ENCODE peak calls at places on chromosomes 16 and 17, in five cellular contexts. I, U, Q, N and E are unnamed samples.

GRCh38 chr17:20046629-20047028 is 37.5 kb downstream of the SPECC1 start:
- DNase-seq in I (no peak), U (no peak), Q (no peak), N (no peak), E (no peak)

GRCh38 chr17:7024402-7024785 is 1.5 kb downstream of the BCL6B start:
- DNase-seq in I (no peak), U (no peak), Q (no peak), N (no peak), E (no peak)

GRCh38 chr17:38825762-38826247 is 684 bp upstream of the CWC25 start:
- DNase-seq in I (no peak), U (no peak), Q (no peak), N (peak; percentile 34), E (no peak)

GRCh38 chr16:7393680-7394079 is 61.0 kb downstream of the RBFOX1 start:
- DNase-seq in I (no peak), U (no peak), Q (no peak), N (no peak), E (no peak)

GRCh38 chr16:73051903-73052302 is 4.0 kb upstream of the ZFHX3 start:
- DNase-seq in I (no peak), U (no peak), Q (peak; percentile 59), N (no peak), E (no peak)

GRCh38 chr16:78460428-78460827 is 361.0 kb downstream of the WWOX start:
- DNase-seq in I (no peak), U (no peak), Q (no peak), N (no peak), E (peak; percentile 28)

GRCh38 chr16:11133344-11133921 is 122.6 kb downstream of the SOCS1 start:
- DNase-seq in I (no peak), U (peak; percentile 94), Q (peak; percentile 96), N (peak; percentile 55), E (peak; percentile 95)

GRCh38 chr16:81616321-81617020 is 162.6 kb upstream of the PLCG2 start:
- DNase-seq in I (peak; percentile 16), U (peak; percentile 73), Q (peak; percentile 63), N (peak; percentile 51), E (peak; percentile 78)

GRCh38 chr17:81712468-81713003 is 452 bp downstream of the SLC25A10 start:
- DNase-seq in I (no peak), U (peak; percentile 37), Q (no peak), N (no peak), E (peak; percentile 52)

GRCh38 chr16:58299757-58300349 is 5.0 kb upstream of the PRSS54 start:
- DNase-seq in I (no peak), U (peak; percentile 32), Q (peak; percentile 5), N (no peak), E (no peak)

GRCh38 chr17:48952904-48953303 is 8.3 kb upstream of the SNF8 start:
- DNase-seq in I (no peak), U (no peak), Q (no peak), N (no peak), E (no peak)

GRCh38 chr16:86994651-86995171 is 322.5 kb downstream of the C16orf95 start:
- DNase-seq in I (no peak), U (no peak), Q (peak; percentile 97), N (no peak), E (no peak)

GRCh38 chr17:49986396-49987289 is 8.4 kb downstream of the DLX3 start:
- DNase-seq in I (no peak), U (no peak), Q (no peak), N (no peak), E (no peak)

GRCh38 chr17:57432507-57433277 is 176.4 kb downstream of the MSI2 start:
- DNase-seq in I (no peak), U (no peak), Q (no peak), N (no peak), E (no peak)

GRCh38 chr17:59572301-59572924 is 7.0 kb downstream of the DHX40 start:
- DNase-seq in I (no peak), U (no peak), Q (peak; percentile 35), N (no peak), E (no peak)

GRCh38 chr17:81537343-81537855 is 9.2 kb downstream of the FSCN2 start:
- DNase-seq in I (no peak), U (peak; percentile 73), Q (no peak), N (no peak), E (peak; percentile 80)

GRCh38 chr17:3557768-3558583 is at the start of gene TRPV3:
- DNase-seq in I (peak; percentile 45), U (peak; percentile 72), Q (no peak), N (no peak), E (peak; percentile 25)

GRCh38 chr17:50052822-50053653 is 2.9 kb upstream of the ITGA3 start:
- DNase-seq in I (no peak), U (peak; percentile 43), Q (peak; percentile 38), N (peak; percentile 71), E (peak; percentile 47)

GRCh38 chr17:17241656-17242055 is 4.7 kb upstream of the FLCN start:
- DNase-seq in I (no peak), U (no peak), Q (no peak), N (no peak), E (no peak)

GRCh38 chr17:55811536-55811935 is 60.7 kb downstream of the PCTP start:
- DNase-seq in I (no peak), U (no peak), Q (no peak), N (no peak), E (no peak)

GRCh38 chr16:85902366-85903155 is 3.6 kb downstream of the IRF8 start:
- DNase-seq in I (no peak), U (peak; percentile 39), Q (no peak), N (no peak), E (no peak)

GRCh38 chr17:13788385-13788784 is 186.7 kb upstream of the HS3ST3A1 start:
- DNase-seq in I (no peak), U (no peak), Q (no peak), N (no peak), E (no peak)

GRCh38 chr16:74936902-74937560 is 47.9 kb downstream of the WDR59 start:
- DNase-seq in I (no peak), U (no peak), Q (peak; percentile 95), N (no peak), E (no peak)

GRCh38 chr17:58575511-58575910 is 61.1 kb upstream of the MTMR4 start:
- DNase-seq in I (no peak), U (no peak), Q (peak; percentile 64), N (no peak), E (no peak)

GRCh38 chr16:3971261-3971660 is 90.7 kb upstream of the CREBBP start:
- DNase-seq in I (no peak), U (no peak), Q (peak; percentile 98), N (no peak), E (no peak)

GRCh38 chr17:77450742-77451270 is 310.0 kb downstream of the SEC14L1 start:
- DNase-seq in I (no peak), U (no peak), Q (no peak), N (no peak), E (no peak)

GRCh38 chr17:77449908-77450741 is 309.4 kb downstream of the SEC14L1 start:
- DNase-seq in I (no peak), U (peak; percentile 67), Q (peak; percentile 72), N (peak; percentile 90), E (peak; percentile 78)

GRCh38 chr17:77449373-77449907 is 308.7 kb downstream of the SEC14L1 start:
- DNase-seq in I (no peak), U (no peak), Q (no peak), N (no peak), E (no peak)

GRCh38 chr17:77451894-77452852 is 311.4 kb downstream of the SEC14L1 start:
- DNase-seq in I (no peak), U (peak; percentile 69), Q (peak; percentile 72), N (peak; percentile 75), E (peak; percentile 50)

GRCh38 chr17:77451271-77451893 is 310.6 kb downstream of the SEC14L1 start:
- DNase-seq in I (no peak), U (peak; percentile 81), Q (peak; percentile 69), N (peak; percentile 83), E (peak; percentile 71)
- H3K4me1 ChIP-seq in I (peaks cover 75% of the 10 kb centered on the region), U (peaks cover 88% of the 10 kb centered on the region), Q (peaks cover 63% of the 10 kb centered on the region), N (peaks cover 19% of the 10 kb centered on the region), E (peaks cover 30% of the 10 kb centered on the region)

GRCh38 chr16:70457446-70457845 is 3.1 kb downstream of the FCSK start:
- DNase-seq in I (no peak), U (no peak), Q (no peak), N (no peak), E (no peak)

GRCh38 chr16:70453117-70453890 is 1.1 kb upstream of the FCSK start:
- DNase-seq in I (no peak), U (no peak), Q (no peak), N (no peak), E (no peak)

GRCh38 chr16:70454221-70455034 is at the start of gene FCSK:
- DNase-seq in I (no peak), U (peak; percentile 64), Q (peak; percentile 60), N (peak; percentile 81), E (peak; percentile 70)

GRCh38 chr16:70453891-70454220 is 539 bp upstream of the FCSK start:
- DNase-seq in I (no peak), U (no peak), Q (no peak), N (no peak), E (no peak)

GRCh38 chr16:70455910-70456309 is 1.5 kb downstream of the FCSK start:
- DNase-seq in I (no peak), U (no peak), Q (no peak), N (no peak), E (no peak)
- TF ChIP-seq CTCF in I (no peak), U (no peak), Q (no peak), N (no peak), E (no peak)

GRCh38 chr17:79366988-79367571 is 243.8 kb downstream of the RBFOX3 start:
- DNase-seq in I (no peak), U (no peak), Q (no peak), N (no peak), E (no peak)
- H3K27me3 ChIP-seq in I (no peaks in the 10 kb centered on the region), U (no peaks in the 10 kb centered on the region), Q (peaks cover 19% of the 10 kb centered on the region), N (no peaks in the 10 kb centered on the region), E (no peaks in the 10 kb centered on the region)

GRCh38 chr17:63431939-63432804 is 13.9 kb downstream of the CYB561 start:
- DNase-seq in I (no peak), U (no peak), Q (peak; percentile 66), N (no peak), E (no peak)

GRCh38 chr17:63431618-63431938 is 14.5 kb downstream of the CYB561 start:
- DNase-seq in I (no peak), U (no peak), Q (no peak), N (no peak), E (no peak)

GRCh38 chr17:63434951-63435571 is 11.0 kb downstream of the CYB561 start:
- DNase-seq in I (no peak), U (peak; percentile 96), Q (peak; percentile 25), N (no peak), E (peak; percentile 92)

GRCh38 chr17:63435681-63436522 is 10.2 kb downstream of the CYB561 start:
- DNase-seq in I (no peak), U (peak; percentile 67), Q (no peak), N (no peak), E (peak; percentile 80)

DNA sequence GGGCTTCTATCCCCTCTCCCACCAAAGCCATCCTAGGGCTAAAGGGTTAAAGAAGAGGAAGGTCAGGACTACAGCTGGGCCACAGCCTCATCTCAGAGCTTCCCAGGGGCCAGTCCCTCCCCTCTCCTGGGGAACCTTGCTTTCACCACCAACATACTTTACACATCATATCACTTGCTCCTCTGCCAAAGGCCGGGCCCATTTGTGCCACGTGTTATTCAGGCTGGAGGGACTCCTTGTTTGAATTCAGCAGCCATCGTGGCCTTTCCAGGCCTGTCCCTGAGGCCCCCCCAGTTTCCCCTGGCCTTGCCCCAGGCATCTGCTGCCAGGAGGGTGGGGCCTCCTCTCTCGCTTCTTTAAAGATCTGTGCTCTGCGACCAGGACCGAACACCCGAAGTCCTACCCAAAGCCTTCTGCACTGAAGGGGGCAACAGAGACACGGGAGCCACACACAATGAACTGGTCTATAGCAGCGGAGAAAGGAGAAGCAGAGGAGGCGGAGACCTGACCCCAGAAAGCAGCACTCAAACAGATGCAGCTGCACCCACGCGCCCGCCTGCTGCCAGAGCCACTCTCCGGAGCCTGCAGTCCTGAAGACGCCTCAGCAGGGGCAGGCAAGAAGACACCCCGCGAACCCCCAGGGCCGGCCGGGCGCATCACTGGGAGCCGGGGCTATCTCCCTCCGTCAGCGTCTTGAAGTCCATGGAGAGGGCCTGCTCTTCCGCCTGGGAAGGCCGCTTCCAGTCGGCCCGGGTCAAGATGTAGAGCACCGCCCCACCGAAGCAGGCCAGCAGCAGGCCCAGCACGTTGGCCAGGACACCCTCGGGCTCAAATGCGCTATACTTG is 12.1 kb downstream of the CYB561 start:
- DNase-seq in I (no peak), U (peak; percentile 87), Q (peak; percentile 92), N (peak; percentile 64), E (peak; percentile 34)
- H3K4me1 ChIP-seq in I (peaks cover 54% of the 10 kb centered on the region), U (peaks cover 79% of the 10 kb centered on the region), Q (peaks cover 28% of the 10 kb centered on the region), N (peaks cover 7% of the 10 kb centered on the region), E (peaks cover 44% of the 10 kb centered on the region)